ENCODE peak calls at places on chromosomes 16 and 17, in six cellular contexts. R, M, C, H, P and X are unnamed samples.

GRCh38 chr17:27327871-27328270 is 34.0 kb downstream of the WSB1 start:
- DNase-seq in R (no peak), M (no peak), C (peak; percentile 74), H (no peak), P (no peak), X (no peak)

GRCh38 chr17:75515523-75516254 is at the start of gene CASKIN2:
- DNase-seq in R (peak; percentile 96), M (peak; percentile 98), C (peak; percentile 86), H (peak; percentile 93), P (peak; percentile 33), X (peak; percentile 92)

GRCh38 chr17:751269-752001 is 629 bp downstream of the GEMIN4 start:
- DNase-seq in R (peak; percentile 20), M (peak; percentile 44), C (peak; percentile 45), H (peak; percentile 48), P (no peak), X (peak; percentile 39)

GRCh38 chr17:19541445-19541844 is 7.8 kb downstream of the SLC47A1 start:
- DNase-seq in R (no peak), M (no peak), C (no peak), H (no peak), P (no peak), X (no peak)

GRCh38 chr16:22375117-22375962 is 921 bp upstream of the CDR2 start:
- DNase-seq in R (no peak), M (no peak), C (no peak), H (no peak), P (no peak), X (no peak)

GRCh38 chr17:77952368-77952767 is 6.1 kb upstream of the TNRC6C start:
- DNase-seq in R (no peak), M (no peak), C (no peak), H (no peak), P (no peak), X (no peak)

GRCh38 chr16:21590287-21590686 is 9.1 kb upstream of the METTL9 start:
- DNase-seq in R (no peak), M (no peak), C (no peak), H (no peak), P (no peak), X (no peak)

GRCh38 chr17:38747385-38748328 is 479 bp downstream of the PCGF2 start:
- DNase-seq in R (peak; percentile 89), M (no peak), C (no peak), H (no peak), P (no peak), X (no peak)

GRCh38 chr17:34886831-34887230 is 74.4 kb downstream of the CCT6B start:
- DNase-seq in R (no peak), M (no peak), C (no peak), H (no peak), P (no peak), X (no peak)

GRCh38 chr16:15682105-15682570 is 32.1 kb downstream of the NDE1 start:
- DNase-seq in R (peak; percentile 57), M (peak; percentile 75), C (peak; percentile 84), H (no peak), P (no peak), X (peak; percentile 84)

GRCh38 chr16:51151435-51151950 is 423 bp upstream of the SALL1 start:
- DNase-seq in R (no peak), M (no peak), C (peak; percentile 70), H (no peak), P (no peak), X (no peak)

GRCh38 chr17:29760279-29760721 is 137.6 kb upstream of the CORO6 start:
- DNase-seq in R (no peak), M (no peak), C (peak; percentile 39), H (no peak), P (no peak), X (peak; percentile 57)

GRCh38 chr17:63356275-63356905 is 89.7 kb downstream of the CYB561 start:
- DNase-seq in R (no peak), M (peak; percentile 61), C (peak; percentile 86), H (no peak), P (no peak), X (peak; percentile 82)

GRCh38 chr17:78583091-78583490 is 5.9 kb upstream of the DNAH17 start:
- DNase-seq in R (peak; percentile 36), M (no peak), C (no peak), H (no peak), P (no peak), X (no peak)

GRCh38 chr17:55735784-55736405 is 13.2 kb upstream of the TMEM100 start:
- DNase-seq in R (peak; percentile 27), M (peak; percentile 56), C (peak; percentile 62), H (no peak), P (no peak), X (peak; percentile 32)

GRCh38 chr17:17206149-17206912 is at the start of gene PLD6:
- DNase-seq in R (peak; percentile 86), M (peak; percentile 91), C (peak; percentile 39), H (peak; percentile 92), P (peak; percentile 52), X (peak; percentile 68)

GRCh38 chr17:8359769-8360168 is 16.7 kb downstream of the KRABD2 start:
- DNase-seq in R (peak; percentile 42), M (no peak), C (peak; percentile 96), H (no peak), P (no peak), X (peak; percentile 95)

GRCh38 chr17:35609831-35610230 is 22.7 kb downstream of the AP2B1 start:
- DNase-seq in R (no peak), M (no peak), C (no peak), H (no peak), P (no peak), X (no peak)

GRCh38 chr17:45022288-45022648 is 29.2 kb downstream of the DCAKD start:
- DNase-seq in R (no peak), M (no peak), C (no peak), H (no peak), P (no peak), X (no peak)

GRCh38 chr16:67163903-67164558 is 514 bp upstream of the HSF4 start:
- DNase-seq in R (no peak), M (peak; percentile 51), C (no peak), H (no peak), P (no peak), X (no peak)

GRCh38 chr17:3535253-3535995 is 22.2 kb downstream of the TRPV3 start:
- DNase-seq in R (peak; percentile 47), M (peak; percentile 54), C (peak; percentile 62), H (peak; percentile 93), P (no peak), X (peak; percentile 27)

GRCh38 chr16:12340151-12340733 is 363.7 kb downstream of the SNX29 start:
- DNase-seq in R (peak; percentile 58), M (no peak), C (peak; percentile 73), H (no peak), P (no peak), X (peak; percentile 47)

GRCh38 chr17:58786586-58787295 is 31.1 kb downstream of the PPM1E start:
- DNase-seq in R (peak; percentile 8), M (peak; percentile 79), C (peak; percentile 87), H (no peak), P (no peak), X (peak; percentile 46)

GRCh38 chr16:81514041-81514559 is 69.5 kb downstream of the CMIP start:
- DNase-seq in R (peak; percentile 58), M (no peak), C (no peak), H (no peak), P (no peak), X (no peak)

GRCh38 chr17:49349535-49349934 is 12.5 kb downstream of the ZNF652 start:
- DNase-seq in R (no peak), M (no peak), C (no peak), H (no peak), P (no peak), X (no peak)

GRCh38 chr16:51898872-51899271 is 648.1 kb downstream of the TOX3 start:
- DNase-seq in R (no peak), M (no peak), C (peak; percentile 53), H (no peak), P (no peak), X (no peak)

GRCh38 chr17:64343833-64344637 is 46.6 kb downstream of the PECAM1 start:
- DNase-seq in R (no peak), M (peak; percentile 79), C (peak; percentile 90), H (no peak), P (no peak), X (peak; percentile 99)

GRCh38 chr17:13476722-13477121 is 125.0 kb downstream of the HS3ST3A1 start:
- DNase-seq in R (no peak), M (no peak), C (peak; percentile 51), H (no peak), P (no peak), X (no peak)

GRCh38 chr17:28661635-28662526 is at the start of the genes SDF2 and SUPT6H:
- DNase-seq in R (peak; percentile 92), M (peak; percentile 94), C (peak; percentile 81), H (peak; percentile 86), P (peak; percentile 63), X (peak; percentile 92)
- TF ChIP-seq POLR2A in R (peak; percentile 97), M (peak; percentile 83), C (peak; percentile 96), H (peak; percentile 93), P (no peak), X (peak; percentile 5)

GRCh38 chr16:2474877-2475412 is at the start of gene TBC1D24:
- DNase-seq in R (peak; percentile 96), M (peak; percentile 83), C (peak; percentile 72), H (peak; percentile 100), P (no peak), X (peak; percentile 82)
- TF ChIP-seq POLR2A in R (no peak), M (peak; percentile 67), C (peak; percentile 40), H (no peak), P (no peak), X (peak; percentile 92)

GRCh38 chr17:48057626-48058025 is 9.5 kb downstream of the NFE2L1 start:
- DNase-seq in R (no peak), M (no peak), C (no peak), H (no peak), P (no peak), X (no peak)

GRCh38 chr17:48056246-48056745 is 8.1 kb downstream of the NFE2L1 start:
- DNase-seq in R (no peak), M (no peak), C (no peak), H (no peak), P (no peak), X (no peak)

GRCh38 chr17:48055531-48056245 is 7.5 kb downstream of the NFE2L1 start:
- DNase-seq in R (no peak), M (no peak), C (peak; percentile 92), H (no peak), P (no peak), X (no peak)

GRCh38 chr17:48058393-48059124 is 10.4 kb downstream of the NFE2L1 start:
- DNase-seq in R (no peak), M (no peak), C (no peak), H (no peak), P (no peak), X (no peak)

GRCh38 chr17:48056879-48057278 is 8.7 kb downstream of the NFE2L1 start:
- DNase-seq in R (no peak), M (no peak), C (no peak), H (no peak), P (no peak), X (no peak)
- TF ChIP-seq POLR2A in R (no peak), M (no peak), C (no peak), H (no peak), P (no peak), X (no peak)

DNA sequence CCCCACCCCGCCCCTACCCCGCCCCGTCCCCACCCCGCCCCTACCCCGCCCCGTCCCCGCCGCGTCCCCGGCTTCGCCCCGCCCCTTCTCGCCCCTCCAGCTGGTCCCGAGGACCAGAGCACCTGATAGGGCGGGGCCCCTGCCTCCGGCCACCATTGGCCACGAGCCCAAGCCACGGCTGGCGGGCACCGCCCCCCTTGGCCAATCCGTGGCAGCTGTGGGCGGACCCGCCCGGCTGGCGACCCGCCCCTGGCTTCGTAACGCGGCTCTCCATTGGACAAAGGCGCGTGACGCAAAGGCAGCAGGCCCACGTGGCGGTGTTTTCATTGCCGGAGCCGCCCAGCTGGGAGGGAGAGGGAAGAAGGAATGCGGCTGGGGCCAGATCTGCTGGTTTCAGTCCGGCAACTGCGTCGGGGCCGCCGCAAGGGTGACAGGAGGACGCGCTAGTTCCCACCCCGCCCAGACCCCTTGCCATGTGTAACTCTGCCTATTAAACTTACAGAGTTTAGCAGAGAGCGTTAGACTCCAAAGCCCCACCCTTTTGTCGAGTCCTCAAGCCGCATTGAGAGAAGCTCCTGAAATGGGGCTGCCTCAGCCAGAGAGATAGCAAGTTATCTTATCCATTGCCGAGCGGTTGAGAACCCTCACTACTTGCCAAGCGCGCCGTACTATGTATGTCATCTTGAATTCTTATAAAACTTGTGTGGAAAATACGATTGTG is 403 bp upstream of the WIPI1 start:
- DNase-seq in R (peak; percentile 99), M (peak; percentile 99), C (peak; percentile 98), H (peak; percentile 92), P (peak; percentile 90), X (peak; percentile 99)
- TF ChIP-seq POLR2A in R (no peak), M (peak; percentile 99), C (no peak), H (peak; percentile 58), P (no peak), X (peak; percentile 31)